ENCODE peak calls at places on chromosomes 11 and 22, in nine cellular contexts. One of them, this sample, is unnamed.

GRCh38 chr11:56624661-56625110 is 10.0 kb upstream of the OR5M1 start:
- DNase-seq in adrenal gland: no peak
- DNase-seq in CD8-positive, alpha-beta memory T cell: no peak
- DNase-seq in BJ: no peak
- DNase-seq in psoas muscle: no peak
- DNase-seq in PC-3: peak
- DNase-seq in neural progenitor cell: peak
- DNase-seq in fibroblast of mammary gland: peak
- DNase-seq in HFF-Myc: peak
- DNase-seq in this sample: peak

GRCh38 chr11:33722579-33723234 is 13.5 kb downstream of the CD59 start:
- DNase-seq in adrenal gland: peak
- DNase-seq in CD8-positive, alpha-beta memory T cell: no peak
- DNase-seq in BJ: no peak
- DNase-seq in psoas muscle: peak
- DNase-seq in PC-3: peak
- DNase-seq in neural progenitor cell: no peak
- DNase-seq in fibroblast of mammary gland: peak
- DNase-seq in HFF-Myc: no peak
- DNase-seq in this sample: no peak

GRCh38 chr11:71426413-71426812 is 21.8 kb downstream of the DHCR7 start:
- DNase-seq in adrenal gland: no peak
- DNase-seq in CD8-positive, alpha-beta memory T cell: no peak
- DNase-seq in BJ: no peak
- DNase-seq in psoas muscle: no peak
- DNase-seq in PC-3: peak
- DNase-seq in neural progenitor cell: no peak
- DNase-seq in fibroblast of mammary gland: peak
- DNase-seq in HFF-Myc: no peak
- DNase-seq in this sample: no peak

GRCh38 chr22:23163665-23164064 is 16.6 kb upstream of the BCR start:
- DNase-seq in adrenal gland: peak
- DNase-seq in CD8-positive, alpha-beta memory T cell: no peak
- DNase-seq in BJ: no peak
- DNase-seq in psoas muscle: peak
- DNase-seq in PC-3: no peak
- DNase-seq in neural progenitor cell: no peak
- DNase-seq in fibroblast of mammary gland: no peak
- DNase-seq in HFF-Myc: no peak
- DNase-seq in this sample: no peak

GRCh38 chr11:95767498-95767897 is 22.1 kb downstream of the FAM76B start:
- DNase-seq in adrenal gland: no peak
- DNase-seq in CD8-positive, alpha-beta memory T cell: no peak
- DNase-seq in BJ: no peak
- DNase-seq in psoas muscle: no peak
- DNase-seq in PC-3: peak
- DNase-seq in neural progenitor cell: no peak
- DNase-seq in fibroblast of mammary gland: peak
- DNase-seq in HFF-Myc: no peak
- DNase-seq in this sample: no peak

GRCh38 chr11:123302751-123303195 is 107.7 kb upstream of the CLMP start:
- DNase-seq in adrenal gland: no peak
- DNase-seq in CD8-positive, alpha-beta memory T cell: no peak
- DNase-seq in BJ: peak
- DNase-seq in psoas muscle: no peak
- DNase-seq in PC-3: peak
- DNase-seq in neural progenitor cell: peak
- DNase-seq in fibroblast of mammary gland: peak
- DNase-seq in HFF-Myc: peak
- DNase-seq in this sample: peak

GRCh38 chr11:8354622-8355417 is 91.1 kb upstream of the LMO1 start:
- DNase-seq in adrenal gland: no peak
- DNase-seq in CD8-positive, alpha-beta memory T cell: no peak
- DNase-seq in BJ: no peak
- DNase-seq in psoas muscle: peak
- DNase-seq in PC-3: peak
- DNase-seq in neural progenitor cell: peak
- DNase-seq in fibroblast of mammary gland: no peak
- DNase-seq in HFF-Myc: no peak
- DNase-seq in this sample: no peak

GRCh38 chr11:72583616-72584292 is 90.5 kb downstream of the PDE2A start:
- DNase-seq in adrenal gland: no peak
- DNase-seq in CD8-positive, alpha-beta memory T cell: no peak
- DNase-seq in BJ: no peak
- DNase-seq in psoas muscle: peak
- DNase-seq in PC-3: no peak
- DNase-seq in neural progenitor cell: no peak
- DNase-seq in fibroblast of mammary gland: no peak
- DNase-seq in HFF-Myc: no peak
- DNase-seq in this sample: no peak

GRCh38 chr11:14972581-14973490 is 685 bp upstream of the CALCA start:
- DNase-seq in adrenal gland: no peak
- DNase-seq in CD8-positive, alpha-beta memory T cell: no peak
- DNase-seq in BJ: no peak
- DNase-seq in psoas muscle: no peak
- DNase-seq in PC-3: no peak
- DNase-seq in neural progenitor cell: peak
- DNase-seq in fibroblast of mammary gland: no peak
- DNase-seq in HFF-Myc: no peak
- DNase-seq in this sample: no peak

GRCh38 chr11:119617343-119617713 is 111.7 kb downstream of the NECTIN1 start:
- DNase-seq in adrenal gland: no peak
- DNase-seq in CD8-positive, alpha-beta memory T cell: no peak
- DNase-seq in BJ: no peak
- DNase-seq in psoas muscle: no peak
- DNase-seq in PC-3: no peak
- DNase-seq in neural progenitor cell: no peak
- DNase-seq in fibroblast of mammary gland: no peak
- DNase-seq in HFF-Myc: no peak
- DNase-seq in this sample: no peak

DNA sequence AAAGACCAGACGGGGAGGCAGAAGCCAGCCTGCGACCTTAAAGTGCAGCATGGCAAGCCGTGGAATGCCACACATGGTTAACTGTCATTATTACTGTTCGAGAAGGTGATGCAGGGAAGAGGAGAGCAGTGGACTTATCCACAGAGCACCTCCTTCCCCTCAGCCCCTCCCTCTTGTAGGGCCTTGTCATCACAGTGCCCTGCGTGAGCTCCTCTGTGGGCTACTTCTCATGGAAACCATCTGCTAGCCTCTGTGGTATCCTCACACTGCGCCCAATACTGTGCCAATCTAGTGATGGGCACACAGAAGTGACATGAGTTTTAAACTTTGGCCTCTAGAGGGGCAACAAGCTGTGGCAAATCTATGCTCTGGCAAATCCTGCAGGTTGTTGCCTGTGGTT is 18.2 kb upstream of the CCDC134 start:
- DNase-seq in adrenal gland: no peak
- DNase-seq in CD8-positive, alpha-beta memory T cell: peak
- DNase-seq in BJ: no peak
- DNase-seq in psoas muscle: no peak
- DNase-seq in PC-3: no peak
- DNase-seq in neural progenitor cell: no peak
- DNase-seq in fibroblast of mammary gland: no peak
- DNase-seq in HFF-Myc: no peak
- DNase-seq in this sample: no peak
- H3K4me3 ChIP-seq in adrenal gland: no peak
- H3K4me3 ChIP-seq in CD8-positive, alpha-beta memory T cell: peak
- H3K4me3 ChIP-seq in BJ: no peak
- H3K4me3 ChIP-seq in psoas muscle: no peak
- H3K4me3 ChIP-seq in PC-3: no peak
- H3K4me3 ChIP-seq in neural progenitor cell: no peak
- H3K4me3 ChIP-seq in fibroblast of mammary gland: no peak
- H3K4me3 ChIP-seq in HFF-Myc: no peak
- H3K4me3 ChIP-seq in this sample: no peak

GRCh38 chr11:111361874-111362273 is 17.2 kb downstream of the POU2AF1 start:
- DNase-seq in adrenal gland: no peak
- DNase-seq in CD8-positive, alpha-beta memory T cell: no peak
- DNase-seq in BJ: no peak
- DNase-seq in psoas muscle: no peak
- DNase-seq in PC-3: peak
- DNase-seq in neural progenitor cell: no peak
- DNase-seq in fibroblast of mammary gland: no peak
- DNase-seq in HFF-Myc: no peak
- DNase-seq in this sample: no peak

GRCh38 chr11:111360150-111361043 is 18.7 kb downstream of the POU2AF1 start:
- DNase-seq in adrenal gland: no peak
- DNase-seq in CD8-positive, alpha-beta memory T cell: no peak
- DNase-seq in BJ: no peak
- DNase-seq in psoas muscle: no peak
- DNase-seq in PC-3: no peak
- DNase-seq in neural progenitor cell: no peak
- DNase-seq in fibroblast of mammary gland: no peak
- DNase-seq in HFF-Myc: no peak
- DNase-seq in this sample: no peak

GRCh38 chr11:111362887-111363411 is 16.1 kb downstream of the POU2AF1 start:
- DNase-seq in adrenal gland: no peak
- DNase-seq in CD8-positive, alpha-beta memory T cell: no peak
- DNase-seq in BJ: no peak
- DNase-seq in psoas muscle: no peak
- DNase-seq in PC-3: no peak
- DNase-seq in neural progenitor cell: no peak
- DNase-seq in fibroblast of mammary gland: no peak
- DNase-seq in HFF-Myc: no peak
- DNase-seq in this sample: no peak

GRCh38 chr11:111359223-111360149 is 19.6 kb downstream of the POU2AF1 start:
- DNase-seq in adrenal gland: no peak
- DNase-seq in CD8-positive, alpha-beta memory T cell: no peak
- DNase-seq in BJ: no peak
- DNase-seq in psoas muscle: no peak
- DNase-seq in PC-3: no peak
- DNase-seq in neural progenitor cell: no peak
- DNase-seq in fibroblast of mammary gland: no peak
- DNase-seq in HFF-Myc: no peak
- DNase-seq in this sample: no peak

DNA sequence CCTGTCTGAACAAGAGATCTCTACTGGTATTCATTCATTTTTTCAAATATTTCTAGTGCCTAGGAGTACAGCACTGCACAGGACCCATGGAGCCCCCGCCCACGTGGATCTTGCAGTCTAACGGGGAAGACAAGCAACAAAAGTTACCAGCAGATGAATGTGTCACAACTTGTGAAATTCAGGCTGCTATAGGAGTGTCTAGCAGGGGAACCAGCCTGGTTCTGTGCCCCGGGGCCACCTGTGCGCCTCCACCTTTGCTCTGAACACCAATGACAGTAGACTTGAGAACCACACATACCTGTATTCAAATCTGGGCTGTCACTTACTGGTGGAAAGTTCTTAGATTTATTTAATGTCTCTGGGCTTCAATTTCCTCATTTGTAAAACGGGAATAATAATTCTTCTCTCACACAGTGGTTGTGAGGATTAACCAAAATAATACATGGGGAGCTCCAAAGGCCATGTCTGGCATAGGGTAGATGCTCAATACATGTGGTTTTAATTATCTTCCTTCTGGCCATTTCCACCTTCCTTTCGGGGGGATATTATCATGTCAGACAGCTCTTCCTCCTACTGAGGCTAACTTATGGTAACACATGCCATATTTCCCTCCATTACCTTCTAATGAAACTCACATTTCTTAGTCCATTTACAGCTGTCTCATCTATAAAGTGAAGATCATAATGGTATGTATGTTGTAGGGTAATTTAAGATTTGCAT is 17.8 kb downstream of the POU2AF1 start:
- DNase-seq in adrenal gland: no peak
- DNase-seq in CD8-positive, alpha-beta memory T cell: no peak
- DNase-seq in BJ: no peak
- DNase-seq in psoas muscle: no peak
- DNase-seq in PC-3: no peak
- DNase-seq in neural progenitor cell: no peak
- DNase-seq in fibroblast of mammary gland: no peak
- DNase-seq in HFF-Myc: no peak
- DNase-seq in this sample: no peak
- H3K4me3 ChIP-seq in adrenal gland: no peak
- H3K4me3 ChIP-seq in CD8-positive, alpha-beta memory T cell: no peak
- H3K4me3 ChIP-seq in BJ: no peak
- H3K4me3 ChIP-seq in psoas muscle: no peak
- H3K4me3 ChIP-seq in PC-3: no peak
- H3K4me3 ChIP-seq in neural progenitor cell: no peak
- H3K4me3 ChIP-seq in fibroblast of mammary gland: no peak
- H3K4me3 ChIP-seq in HFF-Myc: no peak
- H3K4me3 ChIP-seq in this sample: no peak

DNA sequence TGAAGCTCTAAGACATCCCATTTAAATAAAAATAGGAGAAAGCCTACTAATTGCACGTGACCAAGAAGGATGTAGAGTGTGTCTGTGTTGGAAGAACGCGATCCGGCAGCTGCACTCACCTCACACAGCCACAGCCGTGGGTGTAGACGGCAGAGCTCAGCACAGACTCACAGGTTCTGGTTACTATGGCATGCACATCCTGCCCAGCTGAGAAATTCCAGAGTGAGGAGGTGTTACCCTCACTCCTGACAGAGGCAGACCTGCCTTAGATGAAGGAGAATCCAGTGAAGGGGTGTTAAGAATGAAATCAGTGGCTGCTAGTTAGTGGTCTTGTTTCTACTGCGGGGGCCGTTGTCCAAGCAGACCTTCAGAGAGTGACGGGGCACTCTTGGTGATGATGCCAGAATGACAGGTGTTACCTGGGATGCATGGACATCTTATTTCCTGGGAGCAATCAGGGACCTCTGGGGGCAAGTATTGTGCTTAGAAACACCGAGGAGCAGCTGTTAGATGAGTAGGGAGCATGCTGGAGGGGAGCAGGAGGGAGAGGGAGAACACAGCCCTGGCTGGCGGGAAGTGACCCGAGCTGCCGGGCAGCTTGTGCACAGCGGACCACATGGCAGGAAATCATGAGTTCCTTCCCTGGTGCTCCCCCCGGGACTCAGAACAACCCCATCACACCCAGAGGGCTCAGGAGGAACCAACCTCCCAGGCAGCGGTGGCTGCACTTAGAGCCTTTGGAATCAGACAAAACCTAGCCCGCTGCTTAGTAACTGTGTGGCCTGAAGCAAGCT is 12.3 kb downstream of the KCNJ5 start:
- DNase-seq in adrenal gland: peak
- DNase-seq in CD8-positive, alpha-beta memory T cell: no peak
- DNase-seq in BJ: no peak
- DNase-seq in psoas muscle: no peak
- DNase-seq in PC-3: no peak
- DNase-seq in neural progenitor cell: peak
- DNase-seq in fibroblast of mammary gland: no peak
- DNase-seq in HFF-Myc: no peak
- DNase-seq in this sample: no peak
- H3K4me3 ChIP-seq in adrenal gland: no peak
- H3K4me3 ChIP-seq in CD8-positive, alpha-beta memory T cell: no peak
- H3K4me3 ChIP-seq in BJ: no peak
- H3K4me3 ChIP-seq in psoas muscle: no peak
- H3K4me3 ChIP-seq in PC-3: no peak
- H3K4me3 ChIP-seq in neural progenitor cell: peak
- H3K4me3 ChIP-seq in fibroblast of mammary gland: no peak
- H3K4me3 ChIP-seq in HFF-Myc: no peak
- H3K4me3 ChIP-seq in this sample: no peak

DNA sequence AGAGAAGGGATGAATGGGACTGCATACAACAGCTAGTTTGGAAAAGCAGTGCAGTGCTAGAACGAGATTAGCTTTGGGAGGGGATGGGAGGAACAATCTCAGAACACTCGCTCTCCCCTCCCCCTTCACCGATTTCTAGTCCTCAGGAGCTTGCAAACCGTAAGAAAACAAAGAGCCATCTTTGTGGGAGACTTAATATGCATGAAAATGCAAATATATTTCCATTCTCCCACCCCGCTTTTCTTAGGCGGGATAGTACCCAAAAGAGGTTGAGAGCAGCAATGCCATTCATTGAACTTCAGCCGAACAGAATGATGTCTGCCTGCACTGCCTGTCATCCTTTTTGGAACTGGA is 1.1 kb downstream of the SPINDOC start:
- DNase-seq in adrenal gland: no peak
- DNase-seq in CD8-positive, alpha-beta memory T cell: no peak
- DNase-seq in BJ: no peak
- DNase-seq in psoas muscle: no peak
- DNase-seq in PC-3: peak
- DNase-seq in neural progenitor cell: no peak
- DNase-seq in fibroblast of mammary gland: no peak
- DNase-seq in HFF-Myc: no peak
- DNase-seq in this sample: no peak
- H3K4me3 ChIP-seq in adrenal gland: no peak
- H3K4me3 ChIP-seq in CD8-positive, alpha-beta memory T cell: peak
- H3K4me3 ChIP-seq in BJ: peak
- H3K4me3 ChIP-seq in psoas muscle: peak
- H3K4me3 ChIP-seq in PC-3: peak
- H3K4me3 ChIP-seq in neural progenitor cell: peak
- H3K4me3 ChIP-seq in fibroblast of mammary gland: peak
- H3K4me3 ChIP-seq in HFF-Myc: peak
- H3K4me3 ChIP-seq in this sample: peak

This sample was measured in astrocyte of the cerebellum.